ENCODE peak calls at places on chromosomes 12 and 14, in seven cellular contexts. T is suprapubic skin; R is neuronal stem cell; B is heart right ventricle; Y is PC-3; N is cardiac muscle cell; L is CD4-positive, alpha-beta T cell. U is an unnamed sample.

GRCh38 chr14:36105401-36105800 is 71.1 kb downstream of the PTCSC3 start:
- DNase-seq in T (no peak), R (peak; percentile 48), B (no peak), Y (peak; percentile 61), N (peak; percentile 20), L (no peak), U (no peak)

GRCh38 chr12:69566603-69567002 is 18.7 kb upstream of the CCT2 start:
- DNase-seq in T (no peak), R (no peak), B (no peak), Y (no peak), N (no peak), L (no peak), U (no peak)

GRCh38 chr14:68665792-68666195 is 127.1 kb downstream of the ZFP36L1 start:
- DNase-seq in T (no peak), R (no peak), B (no peak), Y (no peak), N (peak; percentile 53), L (no peak), U (no peak)

GRCh38 chr12:69386921-69387320 is 27.4 kb downstream of the YEATS4 start:
- DNase-seq in T (no peak), R (no peak), B (no peak), Y (no peak), N (no peak), L (no peak), U (no peak)

GRCh38 chr12:27549801-27550652 is 26.0 kb downstream of the PPFIBP1 start:
- DNase-seq in T (peak; percentile 89), R (no peak), B (peak; percentile 79), Y (peak; percentile 99), N (peak; percentile 7), L (no peak), U (peak; percentile 86)

GRCh38 chr14:94282991-94283723 is 9.9 kb downstream of the SERPINA10 start:
- DNase-seq in T (no peak), R (no peak), B (no peak), Y (no peak), N (no peak), L (no peak), U (no peak)

GRCh38 chr12:51832708-51833107 is 15.8 kb downstream of the FIGNL2 start:
- DNase-seq in T (no peak), R (no peak), B (no peak), Y (no peak), N (no peak), L (no peak), U (no peak)

GRCh38 chr12:66648336-66648735 is 30.5 kb downstream of the GRIP1 start:
- DNase-seq in T (no peak), R (no peak), B (no peak), Y (peak; percentile 84), N (no peak), L (no peak), U (no peak)

GRCh38 chr14:44316647-44317432 is 190.2 kb downstream of the FSCB start:
- DNase-seq in T (no peak), R (no peak), B (no peak), Y (peak; percentile 98), N (no peak), L (no peak), U (peak; percentile 35)

GRCh38 chr14:91058017-91058675 is 2.3 kb downstream of the RPS6KA5 start:
- DNase-seq in T (no peak), R (no peak), B (no peak), Y (no peak), N (no peak), L (no peak), U (no peak)

GRCh38 chr12:3135522-3136461 is 58.6 kb downstream of the TSPAN9 start:
- DNase-seq in T (no peak), R (peak; percentile 84), B (no peak), Y (peak; percentile 69), N (peak; percentile 81), L (peak; percentile 9), U (no peak)

GRCh38 chr12:52200086-52200782 is 8.4 kb upstream of the KRT80 start:
- DNase-seq in T (no peak), R (no peak), B (no peak), Y (no peak), N (peak; percentile 52), L (no peak), U (no peak)

GRCh38 chr14:28830115-28830534 is 63.5 kb downstream of the FOXG1 start:
- DNase-seq in T (no peak), R (no peak), B (no peak), Y (no peak), N (no peak), L (no peak), U (no peak)

GRCh38 chr14:80607430-80608200 is 333.9 kb downstream of the CEP128 start:
- DNase-seq in T (no peak), R (no peak), B (no peak), Y (no peak), N (peak; percentile 70), L (no peak), U (no peak)

GRCh38 chr12:75722714-75723200 is 211.3 kb upstream of the KRR1 start:
- DNase-seq in T (no peak), R (no peak), B (no peak), Y (peak; percentile 88), N (no peak), L (no peak), U (no peak)

GRCh38 chr12:46160981-46161690 is 107.7 kb downstream of the SLC38A1 start:
- DNase-seq in T (no peak), R (no peak), B (no peak), Y (no peak), N (no peak), L (no peak), U (no peak)

GRCh38 chr12:114163766-114164165 is 197.6 kb upstream of the RBM19 start:
- DNase-seq in T (no peak), R (no peak), B (no peak), Y (peak; percentile 78), N (no peak), L (no peak), U (no peak)

GRCh38 chr14:99857551-99857950 is 64.3 kb downstream of the EML1 start:
- DNase-seq in T (no peak), R (no peak), B (no peak), Y (no peak), N (no peak), L (no peak), U (no peak)
- H3K9me3 ChIP-seq in T (no peaks in the 10 kb centered on the region), R (no peaks in the 10 kb centered on the region), B (no peaks in the 10 kb centered on the region), Y (no peaks in the 10 kb centered on the region), N (no peaks in the 10 kb centered on the region), L (no peaks in the 10 kb centered on the region), U (no peaks in the 10 kb centered on the region)

DNA sequence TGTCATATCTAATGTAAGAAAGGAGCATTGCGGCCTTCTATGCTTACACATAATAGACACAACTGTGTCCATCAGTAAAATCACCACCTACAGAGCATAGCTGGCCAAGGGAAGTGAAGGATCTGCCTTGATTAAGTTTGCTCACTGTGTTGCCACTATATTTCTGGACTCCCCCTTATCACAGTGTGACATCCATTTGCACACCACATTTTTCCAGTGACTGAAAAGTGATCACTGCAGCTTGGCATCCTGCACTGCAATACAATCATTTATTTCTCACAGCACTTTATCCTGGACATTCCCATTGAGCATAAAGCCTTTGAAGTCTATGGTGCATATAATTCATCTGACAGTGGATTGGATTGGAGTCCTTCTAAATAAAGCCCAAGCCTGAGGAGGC is 217.2 kb downstream of the NOVA1 start:
- DNase-seq in T (no peak), R (no peak), B (no peak), Y (no peak), N (no peak), L (no peak), U (no peak)
- H3K9me3 ChIP-seq in T (no peaks in the 10 kb centered on the region), R (no peaks in the 10 kb centered on the region), B (no peaks in the 10 kb centered on the region), Y (peaks cover 9% of the 10 kb centered on the region), N (no peaks in the 10 kb centered on the region), L (peaks cover 6% of the 10 kb centered on the region), U (no peaks in the 10 kb centered on the region)

GRCh38 chr12:24760162-24760561 is 188.7 kb downstream of the BCAT1 start:
- DNase-seq in T (no peak), R (no peak), B (no peak), Y (no peak), N (no peak), L (no peak), U (no peak)
- H3K9me3 ChIP-seq in T (no peaks in the 10 kb centered on the region), R (no peaks in the 10 kb centered on the region), B (no peaks in the 10 kb centered on the region), Y (no peaks in the 10 kb centered on the region), N (no peaks in the 10 kb centered on the region), L (no peaks in the 10 kb centered on the region), U (no peaks in the 10 kb centered on the region)

GRCh38 chr12:125734137-125734536 is 668.9 kb downstream of the AACS start:
- DNase-seq in T (no peak), R (no peak), B (no peak), Y (no peak), N (no peak), L (no peak), U (no peak)
- H3K9me3 ChIP-seq in T (peaks cover 11% of the 10 kb centered on the region), R (peaks cover 5% of the 10 kb centered on the region), B (peaks cover 2% of the 10 kb centered on the region), Y (peaks cover 18% of the 10 kb centered on the region), N (no peaks in the 10 kb centered on the region), L (peaks cover 16% of the 10 kb centered on the region), U (no peaks in the 10 kb centered on the region)

DNA sequence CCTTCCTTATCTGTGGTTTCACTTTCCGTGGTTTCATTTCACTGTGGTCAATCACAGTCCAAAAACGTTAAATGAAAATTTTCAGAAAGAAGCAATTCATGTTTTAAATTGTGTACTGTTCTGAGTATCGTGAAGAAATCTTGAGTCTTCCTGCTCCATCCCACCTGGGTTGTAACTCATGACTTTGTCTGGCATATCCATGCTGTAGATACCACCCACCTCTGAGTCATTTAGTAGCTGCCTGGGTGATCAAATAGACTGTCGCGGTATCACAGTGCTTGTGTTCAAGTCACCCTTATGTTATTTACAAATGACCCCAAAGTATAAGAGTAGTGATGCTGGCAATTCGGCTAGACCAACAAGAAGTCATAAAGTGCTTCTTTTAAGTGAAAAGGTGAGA is 521.2 kb downstream of the AACS start:
- DNase-seq in T (no peak), R (no peak), B (no peak), Y (no peak), N (no peak), L (no peak), U (no peak)
- H3K9me3 ChIP-seq in T (no peaks in the 10 kb centered on the region), R (no peaks in the 10 kb centered on the region), B (no peaks in the 10 kb centered on the region), Y (no peaks in the 10 kb centered on the region), N (no peaks in the 10 kb centered on the region), L (no peaks in the 10 kb centered on the region), U (no peaks in the 10 kb centered on the region)

GRCh38 chr14:82094819-82095218 is 561.2 kb upstream of the SEL1L start:
- DNase-seq in T (no peak), R (no peak), B (no peak), Y (no peak), N (no peak), L (no peak), U (no peak)

GRCh38 chr14:82091097-82091496 is 557.4 kb upstream of the SEL1L start:
- DNase-seq in T (no peak), R (no peak), B (no peak), Y (no peak), N (no peak), L (no peak), U (no peak)
- H3K9me3 ChIP-seq in T (no peaks in the 10 kb centered on the region), R (no peaks in the 10 kb centered on the region), B (no peaks in the 10 kb centered on the region), Y (peaks cover 6% of the 10 kb centered on the region), N (no peaks in the 10 kb centered on the region), L (no peaks in the 10 kb centered on the region), U (no peaks in the 10 kb centered on the region)